ENCODE peak calls at places on chromosomes 2 and 18, in seven cellular contexts. One of them, this sample, is unnamed.

GRCh38 chr2:63649829-63650228 is 61.1 kb downstream of the MDH1 start:
- DNase-seq in gastrocnemius medialis: peak
- DNase-seq in WTC11: no peak
- DNase-seq in OCI-LY7: no peak
- DNase-seq in heart left ventricle: no peak
- DNase-seq in lung: no peak
- DNase-seq in upper lobe of right lung: no peak
- DNase-seq in this sample: no peak

GRCh38 chr2:239393401-239393940 is 7.3 kb downstream of the HDAC4 start:
- DNase-seq in lung: no peak
- DNase-seq in upper lobe of right lung: peak
- DNase-seq in gastrocnemius medialis: no peak
- DNase-seq in heart left ventricle: peak
- DNase-seq in WTC11: no peak
- DNase-seq in OCI-LY7: no peak
- DNase-seq in this sample: no peak

GRCh38 chr2:212721026-212721451 is 182.4 kb upstream of the ERBB4 start:
- DNase-seq in gastrocnemius medialis: no peak
- DNase-seq in upper lobe of right lung: no peak
- DNase-seq in OCI-LY7: no peak
- DNase-seq in heart left ventricle: no peak
- DNase-seq in WTC11: no peak
- DNase-seq in lung: no peak
- DNase-seq in this sample: no peak

GRCh38 chr2:44005831-44006230 is 10.0 kb upstream of the LRPPRC start:
- DNase-seq in upper lobe of right lung: no peak
- DNase-seq in heart left ventricle: no peak
- DNase-seq in lung: no peak
- DNase-seq in gastrocnemius medialis: no peak
- DNase-seq in WTC11: no peak
- DNase-seq in OCI-LY7: no peak
- DNase-seq in this sample: no peak

GRCh38 chr2:148177559-148177958 is 156.7 kb downstream of the MBD5 start:
- DNase-seq in WTC11: no peak
- DNase-seq in upper lobe of right lung: no peak
- DNase-seq in OCI-LY7: no peak
- DNase-seq in heart left ventricle: no peak
- DNase-seq in lung: no peak
- DNase-seq in gastrocnemius medialis: no peak
- DNase-seq in this sample: no peak

GRCh38 chr2:186688813-186689212 is 5.0 kb upstream of the FAM171B start:
- DNase-seq in OCI-LY7: no peak
- DNase-seq in WTC11: no peak
- DNase-seq in lung: no peak
- DNase-seq in gastrocnemius medialis: no peak
- DNase-seq in upper lobe of right lung: no peak
- DNase-seq in heart left ventricle: no peak
- DNase-seq in this sample: no peak

GRCh38 chr2:240351826-240352426 is 83.5 kb upstream of the GPC1 start:
- DNase-seq in heart left ventricle: peak
- DNase-seq in lung: no peak
- DNase-seq in OCI-LY7: no peak
- DNase-seq in WTC11: no peak
- DNase-seq in upper lobe of right lung: no peak
- DNase-seq in gastrocnemius medialis: no peak
- DNase-seq in this sample: no peak

GRCh38 chr2:120715356-120715755 is 20.3 kb upstream of the GLI2 start:
- DNase-seq in OCI-LY7: no peak
- DNase-seq in gastrocnemius medialis: no peak
- DNase-seq in upper lobe of right lung: peak
- DNase-seq in lung: no peak
- DNase-seq in heart left ventricle: no peak
- DNase-seq in WTC11: no peak
- DNase-seq in this sample: no peak

GRCh38 chr2:74396149-74396548 is 16.0 kb upstream of the DCTN1 start:
- DNase-seq in WTC11: no peak
- DNase-seq in gastrocnemius medialis: no peak
- DNase-seq in lung: no peak
- DNase-seq in upper lobe of right lung: no peak
- DNase-seq in OCI-LY7: no peak
- DNase-seq in heart left ventricle: no peak
- DNase-seq in this sample: no peak

GRCh38 chr2:74401891-74402290 is 19.5 kb downstream of the C2orf81 start:
- DNase-seq in OCI-LY7: no peak
- DNase-seq in lung: no peak
- DNase-seq in heart left ventricle: no peak
- DNase-seq in upper lobe of right lung: no peak
- DNase-seq in WTC11: no peak
- DNase-seq in gastrocnemius medialis: no peak
- DNase-seq in this sample: no peak

GRCh38 chr2:74399785-74400184 is 19.7 kb upstream of the DCTN1 start:
- DNase-seq in OCI-LY7: peak
- DNase-seq in gastrocnemius medialis: no peak
- DNase-seq in lung: no peak
- DNase-seq in upper lobe of right lung: no peak
- DNase-seq in heart left ventricle: no peak
- DNase-seq in WTC11: no peak
- DNase-seq in this sample: peak
- TF ChIP-seq CTCF in OCI-LY7: peak
- TF ChIP-seq CTCF in gastrocnemius medialis: peak
- TF ChIP-seq CTCF in lung: no peak
- TF ChIP-seq CTCF in upper lobe of right lung: peak
- TF ChIP-seq CTCF in heart left ventricle: peak
- TF ChIP-seq CTCF in WTC11: peak
- TF ChIP-seq CTCF in this sample: no peak

DNA sequence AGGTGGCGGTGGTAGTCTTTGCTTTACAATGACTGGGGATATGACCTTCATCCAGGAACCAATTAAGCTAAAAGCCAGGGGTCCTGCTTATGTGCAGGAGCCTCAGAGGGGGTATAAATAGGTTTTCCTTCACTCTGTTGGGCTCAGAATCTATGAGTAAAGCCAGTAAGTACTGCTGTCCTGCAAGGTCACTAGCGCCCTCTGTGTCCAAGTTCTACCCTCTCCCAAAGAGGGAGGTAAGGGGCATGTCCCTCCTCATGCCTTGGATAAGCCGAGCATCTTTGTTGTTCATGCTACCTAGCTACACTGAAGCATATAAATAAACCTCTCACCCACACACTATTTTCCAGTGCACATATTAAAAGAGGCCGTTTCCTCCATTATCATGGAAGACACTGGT is 79.4 kb downstream of the SPRED2 start:
- DNase-seq in gastrocnemius medialis: no peak
- DNase-seq in lung: no peak
- DNase-seq in OCI-LY7: no peak
- DNase-seq in upper lobe of right lung: no peak
- DNase-seq in heart left ventricle: no peak
- DNase-seq in WTC11: peak
- DNase-seq in this sample: no peak
- TF ChIP-seq CTCF in gastrocnemius medialis: no peak
- TF ChIP-seq CTCF in lung: no peak
- TF ChIP-seq CTCF in OCI-LY7: peak
- TF ChIP-seq CTCF in upper lobe of right lung: no peak
- TF ChIP-seq CTCF in heart left ventricle: no peak
- TF ChIP-seq CTCF in WTC11: peak
- TF ChIP-seq CTCF in this sample: no peak

GRCh38 chr2:172896541-172897144 is 161.0 kb downstream of the RAPGEF4 start:
- DNase-seq in heart left ventricle: no peak
- DNase-seq in gastrocnemius medialis: no peak
- DNase-seq in WTC11: no peak
- DNase-seq in lung: no peak
- DNase-seq in OCI-LY7: no peak
- DNase-seq in upper lobe of right lung: no peak
- DNase-seq in this sample: no peak
- TF ChIP-seq CTCF in heart left ventricle: no peak
- TF ChIP-seq CTCF in gastrocnemius medialis: no peak
- TF ChIP-seq CTCF in WTC11: no peak
- TF ChIP-seq CTCF in lung: no peak
- TF ChIP-seq CTCF in OCI-LY7: no peak
- TF ChIP-seq CTCF in upper lobe of right lung: no peak
- TF ChIP-seq CTCF in this sample: no peak

DNA sequence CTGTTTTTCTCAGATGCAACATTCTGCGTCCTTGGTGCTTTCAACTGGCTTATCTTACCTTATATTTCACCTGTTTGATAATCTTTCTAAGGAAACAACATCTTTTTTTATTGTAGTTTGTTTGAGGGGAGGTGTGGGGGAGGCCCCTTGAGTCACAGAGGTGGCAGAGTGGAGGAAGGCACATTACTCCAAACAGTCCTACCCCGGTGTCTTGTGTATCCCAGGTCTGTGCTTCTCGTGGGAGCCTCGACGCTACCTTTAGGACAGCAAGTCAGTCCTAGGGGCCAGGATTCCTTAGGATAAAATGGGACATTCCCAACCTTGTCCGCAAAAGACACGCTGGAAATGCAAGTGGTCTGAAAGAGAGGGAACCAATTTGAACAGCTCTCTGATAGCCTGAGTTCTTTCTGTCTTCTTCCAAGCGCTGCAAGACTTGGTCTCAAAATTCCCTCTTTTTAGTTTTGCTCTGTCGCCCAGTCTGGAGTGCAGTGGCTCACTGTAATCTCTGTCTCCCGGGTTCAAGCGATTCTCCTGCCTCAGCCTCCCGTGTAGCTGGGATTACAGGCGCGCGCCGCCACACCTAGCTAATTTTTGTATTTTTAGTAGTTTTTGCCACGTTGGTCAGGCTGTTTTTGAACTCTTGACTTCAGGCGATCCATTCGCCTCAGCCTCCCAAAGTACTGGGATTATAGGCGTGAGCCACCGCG is 4.0 kb downstream of the GATA6 start:
- DNase-seq in WTC11: no peak
- DNase-seq in heart left ventricle: no peak
- DNase-seq in upper lobe of right lung: no peak
- DNase-seq in gastrocnemius medialis: no peak
- DNase-seq in lung: no peak
- DNase-seq in OCI-LY7: no peak
- DNase-seq in this sample: no peak
- TF ChIP-seq CTCF in WTC11: no peak
- TF ChIP-seq CTCF in heart left ventricle: no peak
- TF ChIP-seq CTCF in upper lobe of right lung: no peak
- TF ChIP-seq CTCF in gastrocnemius medialis: no peak
- TF ChIP-seq CTCF in lung: no peak
- TF ChIP-seq CTCF in OCI-LY7: no peak
- TF ChIP-seq CTCF in this sample: no peak

GRCh38 chr2:137467246-137467862 is 496.9 kb upstream of the HNMT start:
- DNase-seq in upper lobe of right lung: no peak
- DNase-seq in OCI-LY7: peak
- DNase-seq in WTC11: peak
- DNase-seq in lung: peak
- DNase-seq in gastrocnemius medialis: no peak
- DNase-seq in heart left ventricle: peak
- DNase-seq in this sample: peak
- TF ChIP-seq CTCF in upper lobe of right lung: peak
- TF ChIP-seq CTCF in OCI-LY7: peak
- TF ChIP-seq CTCF in WTC11: peak
- TF ChIP-seq CTCF in lung: no peak
- TF ChIP-seq CTCF in gastrocnemius medialis: no peak
- TF ChIP-seq CTCF in heart left ventricle: peak
- TF ChIP-seq CTCF in this sample: peak

DNA sequence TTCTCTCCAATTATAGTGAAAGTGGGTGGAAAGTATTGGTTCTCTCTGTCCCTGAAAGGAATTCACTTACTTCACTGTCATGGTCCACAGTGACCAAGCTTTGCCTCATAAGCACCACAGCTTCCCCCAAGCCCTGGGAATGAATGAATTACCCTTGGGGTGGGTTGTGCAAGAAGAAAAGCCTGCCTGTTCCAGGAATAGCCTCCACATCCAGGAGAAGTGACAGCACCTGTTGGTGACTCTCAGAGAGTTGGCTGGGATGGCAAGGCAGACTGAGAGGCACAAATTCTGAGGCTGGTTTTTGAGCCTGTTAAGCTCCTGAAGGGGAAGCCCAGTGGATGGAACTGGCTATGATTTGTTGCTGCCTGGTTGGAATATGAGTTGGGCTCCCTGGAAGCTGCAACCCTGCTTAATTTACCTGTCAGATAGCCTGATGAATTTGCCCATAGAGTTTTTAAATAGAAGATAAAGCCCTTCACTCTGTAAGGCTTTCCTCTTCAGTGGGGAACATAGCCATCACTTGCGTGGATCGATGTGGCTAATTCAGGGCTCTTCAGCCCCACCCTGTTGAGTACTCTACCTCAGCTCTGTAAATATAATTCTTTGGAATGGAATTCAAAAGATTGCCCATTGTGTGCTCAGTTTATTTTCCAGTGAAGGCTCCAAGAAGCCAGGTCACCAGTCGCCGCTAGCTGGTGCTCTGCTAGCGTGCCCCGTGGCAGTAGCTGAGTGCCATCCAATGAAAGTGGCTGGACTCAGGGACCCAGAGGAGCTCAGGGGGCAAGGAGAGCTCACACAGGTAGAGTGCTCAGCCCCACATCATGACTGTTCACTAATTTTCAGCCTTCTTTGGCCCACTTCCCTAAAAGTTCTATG is 479.3 kb downstream of the IRS1 start:
- DNase-seq in OCI-LY7: no peak
- DNase-seq in upper lobe of right lung: peak
- DNase-seq in gastrocnemius medialis: peak
- DNase-seq in WTC11: no peak
- DNase-seq in heart left ventricle: no peak
- DNase-seq in lung: no peak
- DNase-seq in this sample: no peak
- TF ChIP-seq CTCF in OCI-LY7: no peak
- TF ChIP-seq CTCF in upper lobe of right lung: peak
- TF ChIP-seq CTCF in gastrocnemius medialis: peak
- TF ChIP-seq CTCF in WTC11: no peak
- TF ChIP-seq CTCF in heart left ventricle: no peak
- TF ChIP-seq CTCF in lung: no peak
- TF ChIP-seq CTCF in this sample: no peak

This sample was measured in GM13976.